ENCODE peak calls at places on chromosomes 4 and X, in six cellular contexts. D, J, R, W, C and H are unnamed samples.

GRCh38 chr4:12084690-12085089 is 656.0 kb upstream of the HS3ST1 start:
- DNase-seq in C (no peak), W (no peak), D (no peak), R (no peak), J (no peak), H (no peak)

GRCh38 chr4:6362896-6363295 is 93.2 kb downstream of the WFS1 start:
- DNase-seq in C (peak), D (peak), J (peak), R (peak), W (peak), H (peak)

GRCh38 chr4:31458813-31459212 is 738.6 kb downstream of the PCDH7 start:
- DNase-seq in J (no peak), W (no peak), D (no peak), R (peak), C (no peak), H (no peak)

GRCh38 chr4:158819942-158820786 is 51.3 kb downstream of the FNIP2 start:
- DNase-seq in D (no peak), J (peak), C (no peak), R (peak), W (no peak), H (no peak)

GRCh38 chr4:139208404-139208945 is 31.5 kb upstream of the ELF2 start:
- DNase-seq in C (peak), R (peak), J (peak), D (no peak), W (no peak), H (no peak)

GRCh38 chr4:762211-763190 is 56.9 kb downstream of the PCGF3 start:
- DNase-seq in R (no peak), C (no peak), W (no peak), J (no peak), D (no peak), H (no peak)

GRCh38 chr4:184815046-184815877 is 10.5 kb downstream of the ACSL1 start:
- DNase-seq in C (peak), W (no peak), D (peak), R (peak), J (peak), H (peak)

GRCh38 chrX:1435241-1435900 is 17.3 kb downstream of the ASMTL start:
- DNase-seq in R (no peak), C (no peak), D (peak), W (no peak), J (no peak), H (no peak)

GRCh38 chrX:46837543-46838481 is 969 bp downstream of the RP2 start:
- DNase-seq in R (peak), C (peak), W (no peak), J (peak), D (no peak), H (no peak)

GRCh38 chrX:69282893-69283690 is 117.8 kb upstream of the PJA1 start:
- DNase-seq in D (no peak), W (no peak), J (no peak), C (no peak), R (no peak), H (peak)

GRCh38 chr4:20916106-20916505 is 215.8 kb downstream of the PACRGL start:
- DNase-seq in J (no peak), C (peak), W (no peak), R (no peak), D (no peak), H (no peak)

GRCh38 chr4:75696036-75696435 is 22.8 kb upstream of the G3BP2 start:
- DNase-seq in R (no peak), J (no peak), W (no peak), C (no peak), D (no peak), H (no peak)

GRCh38 chr4:140249351-140249750 is 95.4 kb upstream of the MAML3 start:
- DNase-seq in D (no peak), J (peak), R (peak), W (no peak), C (no peak), H (no peak)

GRCh38 chrX:1294301-1295067 is 25.9 kb downstream of the CSF2RA start:
- DNase-seq in J (no peak), R (no peak), D (no peak), W (no peak), C (no peak), H (no peak)

GRCh38 chr4:124804584-124804983 is 92.1 kb upstream of the ANKRD50 start:
- DNase-seq in D (no peak), W (no peak), R (no peak), C (peak), J (peak), H (no peak)

GRCh38 chr4:77354550-77354949 is 197.5 kb downstream of the CCNG2 start:
- DNase-seq in D (no peak), C (no peak), R (no peak), W (no peak), J (no peak), H (no peak)

DNA sequence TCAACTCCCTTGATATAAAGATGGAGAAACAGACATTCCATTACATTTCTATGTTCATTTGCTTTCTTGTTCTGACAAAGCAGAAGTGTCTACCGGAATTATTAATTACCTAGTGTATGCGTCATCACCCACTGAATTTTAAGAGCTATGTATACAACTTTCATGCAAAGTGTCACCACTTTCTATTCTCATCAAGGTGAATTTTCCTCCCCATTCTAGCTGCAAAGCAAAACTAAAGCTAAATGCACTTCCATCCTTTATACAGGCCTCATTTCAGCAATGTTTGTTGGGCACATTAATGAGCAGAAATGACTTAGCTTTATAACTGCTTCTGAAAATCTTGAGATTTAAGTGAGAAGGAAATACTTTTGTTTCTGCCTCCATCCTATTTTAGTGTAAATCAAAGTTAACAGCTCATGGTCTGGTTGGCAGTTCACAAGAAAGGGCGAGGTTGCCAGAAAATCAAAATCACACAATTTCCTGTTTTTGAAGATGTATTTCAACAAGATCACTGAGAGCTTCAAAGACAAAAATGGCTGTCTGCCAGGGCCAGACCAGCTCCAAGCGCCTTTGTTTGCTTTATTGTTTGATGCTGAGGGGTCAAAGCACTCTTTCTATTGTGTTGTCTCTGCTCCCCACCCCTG is 7.2 kb upstream of the FAM9C start:
- DNase-seq in W (no peak), R (peak), C (no peak), D (no peak), J (no peak), H (no peak)
- H2AFZ ChIP-seq in W (no peak), R (no peak), C (no peak), D (no peak), J (no peak), H (no peak)

DNA sequence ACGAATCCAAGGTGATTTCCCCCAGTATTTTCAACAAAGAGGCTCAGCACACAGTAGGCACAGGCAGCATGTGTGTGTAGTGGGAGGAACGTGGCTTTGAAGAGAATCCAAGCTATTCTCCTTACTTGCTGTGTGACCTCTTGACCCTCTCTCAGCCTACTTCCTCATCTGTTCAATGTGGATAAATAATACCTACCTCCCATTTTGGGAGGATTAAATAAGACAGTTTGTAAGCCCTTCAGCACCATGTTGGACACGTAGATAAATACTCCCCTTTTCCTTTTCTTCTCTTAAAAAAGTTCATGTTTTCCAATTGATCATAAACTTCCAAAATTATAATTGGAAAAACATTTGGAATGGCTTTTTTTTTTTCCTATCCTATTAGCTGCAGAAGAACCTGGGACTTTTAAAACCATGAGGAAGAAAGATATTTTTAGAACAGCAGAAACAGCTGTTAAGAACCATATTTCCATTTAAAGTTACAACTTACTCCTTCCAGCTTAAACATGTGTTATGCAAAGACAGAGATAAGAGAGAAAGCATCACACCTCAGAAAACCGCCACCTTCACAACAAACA is 56.1 kb upstream of the TMEM131L start:
- DNase-seq in C (no peak), J (peak), R (peak), D (no peak), W (peak), H (peak)
- H2AFZ ChIP-seq in C (no peak), J (peak), R (no peak), D (no peak), W (no peak), H (no peak)

DNA sequence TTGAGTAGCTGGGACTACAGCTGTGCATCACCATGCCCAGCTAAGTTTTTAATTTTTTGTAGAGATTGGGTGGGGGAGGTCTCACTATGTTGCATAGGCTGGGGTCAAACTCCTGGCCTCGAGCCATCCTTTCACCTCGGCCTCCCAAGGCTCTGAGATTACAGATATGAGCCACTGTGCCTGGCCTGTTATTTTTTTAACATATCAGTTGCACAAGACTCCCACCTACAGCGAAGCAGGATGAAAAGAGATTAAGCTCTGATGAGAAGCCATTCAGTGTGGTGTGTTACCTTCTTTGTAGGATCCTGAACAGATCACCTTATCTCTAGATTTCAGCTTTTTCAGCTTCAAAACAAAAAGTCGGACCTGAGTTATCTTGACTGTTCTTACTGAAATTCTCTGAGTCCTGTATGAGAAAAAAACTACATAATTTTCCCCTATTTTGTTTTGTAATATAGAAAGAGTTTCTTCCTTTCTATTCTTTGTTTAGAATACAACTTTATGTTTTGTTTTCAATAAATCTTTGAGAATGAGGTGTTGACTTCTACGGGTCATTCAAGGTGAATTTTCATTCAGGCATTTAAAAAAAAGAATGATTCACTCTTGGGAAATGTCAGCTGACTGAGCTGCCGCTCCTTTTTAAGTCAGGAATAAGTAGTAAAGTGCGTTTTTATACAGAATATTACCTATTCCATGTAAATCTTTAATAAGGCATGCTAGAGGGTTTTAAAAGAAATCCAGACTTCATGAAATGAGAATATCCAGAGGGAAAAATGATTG is 134.6 kb downstream of the ARSF start:
- DNase-seq in D (no peak), R (peak), C (no peak), J (peak), W (no peak), H (no peak)
- H2AFZ ChIP-seq in D (no peak), R (no peak), C (no peak), J (no peak), W (no peak), H (peak)

DNA sequence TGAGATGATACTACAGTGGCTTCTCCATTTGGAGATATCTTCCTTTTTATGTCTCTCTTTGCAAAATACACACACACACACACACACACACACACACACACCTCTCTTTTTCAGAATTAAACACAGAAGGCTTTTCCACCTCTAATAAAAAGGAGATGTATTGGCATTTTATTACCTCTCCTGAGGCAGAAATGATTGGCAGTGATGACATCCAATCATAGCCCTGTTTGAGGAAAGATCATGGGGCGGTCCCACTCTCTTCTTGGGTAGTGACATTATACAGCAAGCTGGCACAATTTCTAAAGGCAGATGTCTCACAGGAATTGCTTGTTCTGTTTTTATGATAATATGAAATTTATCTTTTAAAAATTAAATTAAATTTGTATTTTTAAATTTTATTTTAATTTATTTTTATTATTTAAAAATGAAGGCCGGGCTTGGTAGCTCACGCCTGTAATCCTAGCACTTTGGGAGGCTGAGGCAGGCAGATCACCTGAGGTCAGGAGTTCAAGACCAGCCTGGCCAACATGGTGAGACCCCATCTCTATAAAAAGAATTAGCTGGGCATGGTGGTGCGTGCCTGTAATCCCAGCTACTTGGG is 15.6 kb downstream of the CHRNA9 start:
- DNase-seq in D (no peak), C (no peak), W (no peak), R (no peak), J (no peak), H (no peak)
- H2AFZ ChIP-seq in D (no peak), C (no peak), W (no peak), R (no peak), J (no peak), H (no peak)

GRCh38 chr4:83489711-83490326 is 4.9 kb upstream of the ABRAXAS1 start:
- DNase-seq in D (peak), R (no peak), W (no peak), J (no peak), C (no peak), H (peak)

GRCh38 chr4:83490876-83491450 is 6.1 kb upstream of the ABRAXAS1 start:
- DNase-seq in R (peak), J (peak), C (peak), W (no peak), D (no peak), H (peak)

GRCh38 chr4:83484500-83485431 is at the start of gene ABRAXAS1:
- DNase-seq in D (peak), R (peak), J (peak), C (peak), W (peak), H (peak)

GRCh38 chr4:83486457-83487129 is 1.7 kb upstream of the ABRAXAS1 start:
- DNase-seq in W (no peak), C (no peak), J (no peak), R (no peak), D (no peak), H (no peak)
- H2AFZ ChIP-seq in W (peak), C (no peak), J (no peak), R (peak), D (no peak), H (no peak)

GRCh38 chrX:78063687-78064086 is 40.4 kb upstream of the PGK1 start:
- DNase-seq in D (no peak), C (no peak), W (no peak), J (no peak), R (no peak), H (no peak)
- H2AFZ ChIP-seq in D (no peak), C (peak), W (no peak), J (no peak), R (no peak), H (no peak)

DNA sequence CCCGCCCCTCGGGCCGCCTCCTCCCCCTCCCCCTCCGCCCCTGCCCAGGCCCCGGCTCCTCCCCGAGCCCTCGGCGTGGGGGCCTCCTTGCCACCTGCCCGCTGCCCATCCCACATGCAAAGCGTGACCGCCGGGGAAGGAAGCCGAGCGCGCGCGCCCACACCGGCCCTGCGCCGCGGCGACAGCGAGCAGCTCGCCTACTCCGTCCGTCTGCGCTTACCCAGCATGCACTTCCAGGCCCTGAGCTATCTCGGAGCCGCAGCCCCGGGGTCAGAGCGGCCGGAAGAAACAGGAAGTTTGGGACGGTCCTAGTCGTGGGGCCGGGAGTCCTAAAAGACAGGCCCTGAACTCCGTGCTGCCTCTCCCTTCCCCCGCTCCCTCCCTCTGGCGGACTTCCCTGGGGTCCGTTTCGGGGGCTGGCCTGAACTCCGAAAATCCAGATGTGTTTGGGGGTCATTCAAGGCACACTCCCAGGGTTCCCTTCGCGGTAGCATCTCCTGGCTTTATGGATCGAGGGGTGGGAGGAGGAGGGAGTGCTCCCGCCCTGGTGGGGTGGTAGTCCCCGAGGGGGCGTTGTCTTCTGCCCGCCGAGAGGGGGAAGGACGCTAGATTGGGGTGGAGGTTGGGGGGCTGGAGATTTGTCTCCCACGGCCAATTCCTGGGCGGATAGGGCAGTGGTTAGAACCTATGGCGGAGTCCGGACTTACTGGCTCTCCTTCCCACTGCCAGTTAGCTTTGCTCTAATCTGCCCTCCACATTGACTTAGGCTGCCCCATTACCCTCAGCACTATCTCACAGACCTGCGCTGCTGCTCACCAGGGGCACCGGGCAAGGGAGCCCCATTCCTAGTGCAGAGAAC is 25.0 kb upstream of the BCORL1 start:
- DNase-seq in D (peak), R (peak), W (no peak), C (peak), J (peak), H (peak)
- H2AFZ ChIP-seq in D (no peak), R (peak), W (peak), C (peak), J (peak), H (peak)

GRCh38 chrX:12974797-12975669 is at the start of gene TMSB4X:
- DNase-seq in W (peak), R (peak), D (peak), J (peak), C (peak), H (peak)
- H2AFZ ChIP-seq in W (peak), R (no peak), D (no peak), J (peak), C (peak), H (peak)

DNA sequence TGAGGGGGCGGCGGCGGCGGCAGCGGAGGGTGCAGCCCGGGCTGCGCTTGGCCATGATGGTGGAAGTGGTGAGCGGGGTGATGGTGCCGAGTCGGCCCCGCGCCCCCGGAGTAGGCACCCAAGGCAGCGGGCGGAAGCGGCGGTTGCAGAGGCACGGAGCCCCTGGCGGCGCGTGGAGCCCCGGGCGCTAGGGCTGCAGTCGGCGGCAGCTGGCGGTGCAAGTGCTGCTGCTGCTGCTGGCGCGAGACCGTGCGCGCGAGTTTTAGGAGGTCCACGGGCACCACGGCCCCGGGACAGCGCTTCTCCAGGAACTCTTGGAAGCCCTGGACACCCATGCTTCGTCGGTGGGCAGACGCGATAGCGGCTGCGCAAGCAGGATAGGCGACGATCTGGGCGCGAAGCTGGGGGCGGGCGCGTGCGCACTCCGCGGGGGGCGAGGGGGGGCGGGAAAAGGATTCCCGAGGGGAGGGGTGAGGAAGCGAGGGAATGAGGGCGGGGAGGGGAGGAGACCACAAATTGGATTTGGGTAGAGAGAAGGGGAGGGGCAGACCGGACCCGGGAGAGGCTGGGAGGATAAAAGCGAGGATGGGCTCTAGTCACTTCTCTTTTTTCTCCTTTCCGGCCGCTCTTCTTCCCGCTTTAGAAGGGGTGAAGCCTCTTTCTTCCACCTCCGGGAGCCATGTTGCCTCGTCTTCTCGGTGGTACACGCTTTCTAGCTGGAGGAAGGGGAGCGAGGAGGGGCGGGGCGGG is at the start of gene FAM120C:
- DNase-seq in C (peak), R (peak), D (peak), J (peak), W (peak), H (peak)
- H2AFZ ChIP-seq in C (peak), R (peak), D (peak), J (peak), W (peak), H (peak)